ENCODE peak calls at places on chromosomes 12 and 14, in four cellular contexts. Q, Z, H and L are unnamed samples.

GRCh38 chr12:38761111-38761510 is 144.3 kb downstream of the CPNE8 start:
- DNase-seq in Q (no peak), Z (no peak), H (no peak), L (no peak)

GRCh38 chr12:74339211-74339610 is 198.4 kb upstream of the ATXN7L3B start:
- DNase-seq in Q (no peak), Z (no peak), H (no peak), L (no peak)

GRCh38 chr12:95118138-95118787 is 44.8 kb upstream of the NR2C1 start:
- DNase-seq in Q (no peak), Z (peak; percentile 62), H (no peak), L (no peak)

GRCh38 chr12:103668520-103668919 is 81.4 kb downstream of the STAB2 start:
- DNase-seq in Q (no peak), Z (no peak), H (no peak), L (no peak)

GRCh38 chr12:104055686-104056388 is 5.8 kb upstream of the GLT8D2 start:
- DNase-seq in Q (no peak), Z (no peak), H (peak; percentile 82), L (no peak)

GRCh38 chr14:72947366-72948160 is 21.3 kb downstream of the DCAF4 start:
- DNase-seq in Q (no peak), Z (no peak), H (no peak), L (no peak)

GRCh38 chr14:99722741-99723140 is 38.6 kb downstream of the CYP46A1 start:
- DNase-seq in Q (no peak), Z (no peak), H (no peak), L (no peak)

GRCh38 chr12:25287610-25288009 is 36.9 kb upstream of the KRAS start:
- DNase-seq in Q (no peak), Z (no peak), H (no peak), L (no peak)

GRCh38 chr12:104910196-104910840 is 47.8 kb downstream of the SLC41A2 start:
- DNase-seq in Q (no peak), Z (no peak), H (no peak), L (no peak)

GRCh38 chr12:55664826-55665225 is 28.1 kb downstream of the OR10P1 start:
- DNase-seq in Q (no peak), Z (no peak), H (no peak), L (no peak)

GRCh38 chr14:30223385-30223785 is 295.7 kb upstream of the PRKD1 start:
- DNase-seq in Q (peak; percentile 10), Z (peak; percentile 71), H (no peak), L (no peak)

GRCh38 chr12:116924558-116925453 is 14.1 kb downstream of the FBXW8 start:
- DNase-seq in Q (peak; percentile 44), Z (peak; percentile 51), H (no peak), L (no peak)

GRCh38 chr14:105087963-105088811 is 23.0 kb upstream of the GPR132 start:
- DNase-seq in Q (no peak), Z (peak; percentile 40), H (peak; percentile 42), L (peak; percentile 23)

GRCh38 chr12:125121095-125121494 is 55.9 kb downstream of the AACS start:
- DNase-seq in Q (no peak), Z (no peak), H (no peak), L (no peak)

GRCh38 chr14:84375235-84375634 is 1154.7 kb upstream of the FLRT2 start:
- DNase-seq in Q (no peak), Z (no peak), H (no peak), L (no peak)

GRCh38 chr12:124884587-124885438 is 21.1 kb upstream of the SCARB1 start:
- DNase-seq in Q (no peak), Z (peak; percentile 84), H (no peak), L (peak; percentile 77)

GRCh38 chr14:91410781-91411536 is 6.7 kb downstream of the CCDC88C start:
- DNase-seq in Q (no peak), Z (no peak), H (no peak), L (no peak)

GRCh38 chr14:92981726-92982125 is 58.8 kb downstream of the CHGA start:
- DNase-seq in Q (no peak), Z (no peak), H (no peak), L (no peak)

GRCh38 chr12:107829271-107829670 is 54.8 kb downstream of the ASCL4 start:
- DNase-seq in Q (no peak), Z (no peak), H (no peak), L (no peak)

GRCh38 chr14:54653764-54654469 is 87.0 kb downstream of the SAMD4A start:
- DNase-seq in Q (no peak), Z (peak; percentile 85), H (no peak), L (no peak)

GRCh38 chr14:99910337-99911268 is 117.4 kb downstream of the EML1 start:
- DNase-seq in Q (no peak), Z (peak; percentile 16), H (no peak), L (no peak)

GRCh38 chr14:100677925-100678765 is 48.5 kb upstream of the DLK1 start:
- DNase-seq in Q (no peak), Z (no peak), H (peak; percentile 89), L (peak; percentile 75)

GRCh38 chr12:103626498-103626897 is 39.4 kb downstream of the STAB2 start:
- DNase-seq in Q (no peak), Z (peak; percentile 24), H (peak; percentile 40), L (no peak)

GRCh38 chr12:109783135-109783964 is 49.8 kb downstream of the TRPV4 start:
- DNase-seq in Q (no peak), Z (no peak), H (no peak), L (no peak)

GRCh38 chr14:68558096-68558495 is 234.8 kb downstream of the ZFP36L1 start:
- DNase-seq in Q (no peak), Z (no peak), H (no peak), L (no peak)

DNA sequence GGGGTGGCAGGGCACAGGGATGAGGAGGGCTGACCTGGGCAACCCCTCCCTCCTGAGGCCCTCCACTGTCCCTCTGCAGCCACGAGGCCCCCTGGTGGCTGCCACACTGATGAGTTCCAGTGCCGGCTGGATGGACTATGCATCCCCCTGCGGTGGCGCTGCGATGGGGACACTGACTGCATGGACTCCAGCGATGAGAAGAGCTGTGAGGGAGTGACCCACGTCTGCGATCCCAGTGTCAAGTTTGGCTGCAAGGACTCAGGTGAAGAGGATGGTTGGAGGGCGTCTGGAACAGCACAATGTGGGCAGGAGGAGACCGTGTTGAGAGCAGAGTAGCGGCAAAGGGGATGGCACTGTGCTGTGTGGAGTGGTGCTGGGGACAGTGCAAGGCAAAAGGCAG is 25.7 kb upstream of the LRP1-AS start:
- DNase-seq in Q (no peak), Z (peak; percentile 51), H (peak; percentile 84), L (peak; percentile 73)
- TF ChIP-seq ELF1 in Q (no peak), Z (no peak), H (no peak), L (no peak)

GRCh38 chr12:7502612-7503011 is 965 bp downstream of the CD163 start:
- DNase-seq in Q (no peak), Z (no peak), H (no peak), L (no peak)

GRCh38 chr12:7503686-7504085 is at the start of gene CD163:
- DNase-seq in Q (no peak), Z (no peak), H (no peak), L (no peak)

GRCh38 chr12:7498832-7499231 is 4.7 kb downstream of the CD163 start:
- DNase-seq in Q (no peak), Z (no peak), H (no peak), L (no peak)

GRCh38 chr12:7497661-7498060 is 5.9 kb downstream of the CD163 start:
- DNase-seq in Q (no peak), Z (no peak), H (no peak), L (no peak)

DNA sequence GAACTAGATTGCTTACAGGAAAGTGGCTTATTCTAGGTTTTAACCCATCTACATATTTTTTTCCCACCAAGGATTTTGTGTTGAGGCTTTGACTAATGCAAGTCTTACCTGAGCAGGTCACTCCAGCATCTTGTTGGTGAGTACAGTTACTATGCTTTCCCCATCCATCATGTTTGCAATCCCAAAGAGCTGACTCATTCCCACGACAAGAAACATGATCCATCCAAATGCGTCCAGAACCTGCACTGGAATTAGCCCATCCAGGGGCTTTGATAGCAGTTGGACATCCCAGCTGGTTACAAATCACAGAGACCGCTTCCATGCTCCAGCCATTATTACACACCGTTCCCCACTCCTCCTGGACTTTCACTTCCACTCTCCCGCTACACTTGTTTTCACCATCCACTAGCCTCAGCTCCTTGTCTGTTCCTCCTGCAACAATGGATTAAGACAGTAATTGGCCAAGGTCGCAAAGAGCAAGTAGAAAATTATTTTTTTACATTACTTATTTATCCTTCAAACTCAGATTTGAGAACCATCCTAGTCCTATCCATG is 2.5 kb downstream of the CD163 start:
- DNase-seq in Q (no peak), Z (no peak), H (no peak), L (no peak)
- TF ChIP-seq ELF1 in Q (no peak), Z (no peak), H (no peak), L (no peak)

DNA sequence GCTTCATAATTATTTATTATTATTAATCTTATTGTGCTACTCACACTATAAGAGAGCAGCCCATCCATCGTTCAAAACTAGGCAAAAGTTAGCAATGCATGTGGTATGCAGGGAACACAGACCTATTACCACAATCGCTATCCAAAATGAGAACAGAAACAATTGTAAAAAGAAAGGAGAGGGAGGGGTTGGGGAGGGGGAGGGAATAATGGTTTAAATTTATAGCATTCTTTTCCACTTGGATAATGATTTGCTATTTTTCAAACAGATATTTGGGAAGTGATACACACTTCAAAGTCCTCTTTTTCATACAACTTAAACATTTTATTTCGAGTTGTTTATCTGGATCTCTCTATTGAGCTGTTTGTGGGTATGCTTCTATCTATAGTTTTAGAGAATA is 248.6 kb upstream of the SOX5 start:
- DNase-seq in Q (no peak), Z (no peak), H (no peak), L (no peak)
- TF ChIP-seq ELF1 in Q (no peak), Z (no peak), H (no peak), L (no peak)

GRCh38 chr12:99352269-99352668 is 295.3 kb upstream of the GARIN6 start:
- DNase-seq in Q (no peak), Z (no peak), H (no peak), L (no peak)
- TF ChIP-seq ELF1 in Q (no peak), Z (no peak), H (no peak), L (no peak)

DNA sequence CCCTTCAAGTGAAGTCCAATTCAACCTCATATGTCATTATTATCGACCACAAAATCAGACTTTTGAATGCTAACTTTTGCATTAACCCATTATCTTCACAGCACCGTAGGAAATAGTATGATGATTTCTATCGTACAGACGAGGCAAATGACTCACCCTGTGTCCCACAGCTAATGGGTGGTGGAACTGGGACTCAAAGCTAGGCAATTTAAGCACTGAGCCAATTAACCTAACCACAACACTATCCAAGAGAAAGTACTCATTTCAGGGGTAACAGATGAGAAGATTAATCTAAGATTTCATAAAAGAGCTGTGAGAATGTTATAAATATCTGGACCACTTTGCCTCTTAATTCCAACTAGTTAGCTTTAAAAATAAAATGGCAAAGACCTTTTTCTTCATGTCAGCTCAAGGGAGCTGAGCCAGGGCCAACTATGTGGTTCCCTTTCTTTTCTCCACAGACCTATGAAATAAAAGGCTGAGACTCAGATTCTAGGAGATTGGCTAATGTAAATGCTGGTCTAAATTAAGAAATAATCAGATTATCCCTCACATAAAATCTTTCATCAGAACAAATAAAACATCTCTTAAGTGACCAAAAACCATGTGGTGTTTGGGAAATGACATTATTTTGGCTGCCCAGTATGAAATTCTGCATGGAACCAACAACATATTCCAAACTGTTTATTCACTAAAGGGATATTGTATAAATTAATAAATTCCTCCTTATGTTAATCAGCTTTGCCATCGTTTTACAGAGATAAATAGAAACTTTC is 4.9 kb downstream of the PTGER2 start:
- DNase-seq in Q (no peak), Z (no peak), H (peak; percentile 29), L (no peak)
- TF ChIP-seq ELF1 in Q (no peak), Z (no peak), H (no peak), L (no peak)